ENCODE peak calls at places on chromosomes 1 and 21, in seven cellular contexts. T is HCT116; N is Peyer's patch; B is AG04450; C is brain microvascular endothelial cell; O is CD4-positive, alpha-beta T cell; X is sigmoid colon. Z is an unnamed sample.

GRCh38 chr1:107076846-107077245 is 20.4 kb downstream of the PRMT6 start:
- DNase-seq in T (peak; percentile 26), N (no peak), B (peak; percentile 23), C (no peak), O (no peak), X (no peak), Z (no peak)

GRCh38 chr21:39556176-39556575 is 56.6 kb upstream of the B3GALT5 start:
- DNase-seq in T (no peak), N (no peak), B (no peak), C (no peak), O (no peak), X (no peak), Z (no peak)

GRCh38 chr1:224906340-224906739 is 23.1 kb upstream of the DNAH14 start:
- DNase-seq in T (no peak), N (no peak), B (no peak), C (no peak), O (no peak), X (no peak), Z (no peak)

GRCh38 chr1:2356911-2357845 is 34.2 kb downstream of the MORN1 start:
- DNase-seq in T (no peak), N (no peak), B (no peak), C (no peak), O (no peak), X (peak; percentile 50), Z (no peak)

GRCh38 chr1:201371841-201372240 is 5.6 kb downstream of the TNNT2 start:
- DNase-seq in T (no peak), N (no peak), B (no peak), C (no peak), O (no peak), X (no peak), Z (no peak)

GRCh38 chr1:15935056-15935950 is 40.6 kb downstream of the ZBTB17 start:
- DNase-seq in T (no peak), N (no peak), B (no peak), C (no peak), O (no peak), X (no peak), Z (peak; percentile 20)

GRCh38 chr21:17359781-17360180 is 153.1 kb upstream of the CXADR start:
- DNase-seq in T (no peak), N (no peak), B (no peak), C (no peak), O (no peak), X (no peak), Z (no peak)

GRCh38 chr1:69662321-69662720 is 94.6 kb downstream of the LRRC7 start:
- DNase-seq in T (no peak), N (no peak), B (no peak), C (no peak), O (no peak), X (no peak), Z (no peak)

GRCh38 chr1:2431095-2431494 is 18.7 kb upstream of the PEX10 start:
- DNase-seq in T (no peak), N (no peak), B (no peak), C (no peak), O (no peak), X (no peak), Z (no peak)

GRCh38 chr1:47942238-47942629 is 55.0 kb downstream of the TRABD2B start:
- DNase-seq in T (no peak), N (no peak), B (no peak), C (no peak), O (no peak), X (no peak), Z (no peak)

GRCh38 chr1:109783436-109783835 is 19.7 kb upstream of the EPS8L3 start:
- DNase-seq in T (peak; percentile 51), N (peak; percentile 48), B (no peak), C (peak; percentile 48), O (no peak), X (peak; percentile 62), Z (peak; percentile 67)

GRCh38 chr1:116265931-116266863 is 106.8 kb upstream of the ATP1A1 start:
- DNase-seq in T (no peak), N (no peak), B (no peak), C (no peak), O (no peak), X (no peak), Z (no peak)

GRCh38 chr1:155082941-155083541 is 4.4 kb downstream of the EFNA3 start:
- DNase-seq in T (no peak), N (peak; percentile 72), B (no peak), C (no peak), O (no peak), X (peak; percentile 62), Z (no peak)

GRCh38 chr1:31618916-31619846 is 1.7 kb downstream of the HCRTR1 start:
- DNase-seq in T (no peak), N (no peak), B (no peak), C (no peak), O (no peak), X (no peak), Z (no peak)

GRCh38 chr1:231584117-231584516 is 42.5 kb upstream of the DISC1 start:
- DNase-seq in T (peak; percentile 33), N (no peak), B (no peak), C (peak; percentile 85), O (no peak), X (no peak), Z (no peak)

GRCh38 chr1:9280015-9280860 is 12.5 kb upstream of the SPSB1 start:
- DNase-seq in T (peak; percentile 67), N (peak; percentile 66), B (no peak), C (peak; percentile 92), O (peak; percentile 7), X (peak; percentile 82), Z (peak; percentile 55)

GRCh38 chr1:108512239-108513071 is 47.4 kb upstream of the EEIG2 start:
- DNase-seq in T (peak; percentile 15), N (no peak), B (peak; percentile 7), C (no peak), O (no peak), X (no peak), Z (no peak)

GRCh38 chr1:62672029-62672428 is 16.2 kb downstream of the DOCK7 start:
- DNase-seq in T (no peak), N (no peak), B (no peak), C (no peak), O (no peak), X (no peak), Z (no peak)

GRCh38 chr21:27423073-27423472 is 456.2 kb upstream of the ADAMTS5 start:
- DNase-seq in T (no peak), N (no peak), B (peak; percentile 88), C (peak; percentile 96), O (no peak), X (peak; percentile 80), Z (peak; percentile 38)

GRCh38 chr1:240044620-240045019 is 47.1 kb upstream of the FMN2 start:
- DNase-seq in T (no peak), N (no peak), B (no peak), C (no peak), O (no peak), X (no peak), Z (no peak)

GRCh38 chr1:240484804-240485441 is 127.0 kb downstream of the GREM2 start:
- DNase-seq in T (no peak), N (no peak), B (no peak), C (no peak), O (no peak), X (no peak), Z (no peak)

GRCh38 chr1:84541679-84542078 is 32.6 kb downstream of the CTBS start:
- DNase-seq in T (peak; percentile 18), N (no peak), B (no peak), C (no peak), O (no peak), X (no peak), Z (no peak)

GRCh38 chr1:184210048-184210447 is 158.5 kb downstream of the TSEN15 start:
- DNase-seq in T (no peak), N (no peak), B (no peak), C (no peak), O (no peak), X (peak; percentile 68), Z (no peak)

DNA sequence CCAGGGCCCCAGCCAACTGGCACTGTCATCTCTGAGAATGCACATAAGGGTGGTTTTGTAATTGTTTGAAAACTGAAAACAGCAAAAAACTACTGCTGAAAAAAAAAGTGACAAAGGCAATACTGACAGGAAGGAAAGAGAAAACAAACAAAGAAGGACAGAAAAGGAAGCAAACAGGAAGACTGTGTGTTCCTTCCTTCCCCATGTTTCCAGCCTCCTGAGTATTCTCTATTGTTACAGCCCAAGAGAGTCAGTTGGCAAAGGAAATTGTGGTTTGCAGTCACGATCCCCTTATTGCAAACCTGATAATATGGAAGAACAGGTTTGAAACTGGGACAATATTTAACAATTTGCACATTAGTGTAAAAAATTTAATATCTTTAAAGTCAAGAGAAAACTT is 1177.6 kb downstream of the PLA2G4A start:
- DNase-seq in T (no peak), N (no peak), B (no peak), C (no peak), O (no peak), X (no peak), Z (no peak)
- H3K27ac ChIP-seq in T (no peak overlapping the region), N (no peak overlapping the region), B (no peak overlapping the region), C (no peak overlapping the region), O (no peak overlapping the region), X (no peak overlapping the region), Z (no peak overlapping the region)

GRCh38 chr1:153288634-153289275 is 24.0 kb downstream of the PGLYRP3 start:
- DNase-seq in T (peak; percentile 27), N (no peak), B (no peak), C (no peak), O (no peak), X (no peak), Z (no peak)
- TF ChIP-seq CTCF in T (peak; percentile 39), N (peak; percentile 32), B (peak; percentile 45), C (peak; percentile 49), O (peak; percentile 40), X (no peak), Z (peak; percentile 10)

DNA sequence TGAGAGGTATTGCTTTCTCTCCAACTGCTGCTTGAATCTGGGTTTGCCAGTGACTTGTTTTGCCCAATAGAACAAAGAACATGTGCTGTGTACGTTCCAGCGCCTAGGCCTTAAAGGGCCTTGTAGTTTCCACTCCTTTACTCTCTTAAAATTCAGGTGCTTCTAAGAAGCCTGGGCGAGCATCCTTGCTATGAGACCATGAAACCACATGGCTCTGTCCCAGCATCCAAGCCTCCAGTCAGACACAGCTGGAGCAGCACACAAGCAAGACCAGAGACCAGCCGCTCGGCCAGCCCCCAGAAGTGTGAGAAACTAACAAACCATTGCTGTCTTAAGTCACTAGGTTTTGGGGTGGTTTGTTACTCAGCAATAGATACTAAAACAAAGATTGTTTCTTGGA is 15.1 kb downstream of the PLEKHO1 start:
- DNase-seq in T (no peak), N (no peak), B (no peak), C (no peak), O (no peak), X (peak; percentile 78), Z (no peak)
- H3K27ac ChIP-seq in T (no peak overlapping the region), N (peak overlapping the region; percentile 83), B (no peak overlapping the region), C (no peak overlapping the region), O (no peak overlapping the region), X (peak overlapping the region; percentile 100), Z (peak overlapping the region; percentile 91)

GRCh38 chr1:185654952-185655314 is 79.3 kb upstream of the HMCN1 start:
- DNase-seq in T (no peak), N (no peak), B (no peak), C (no peak), O (no peak), X (no peak), Z (no peak)

GRCh38 chr1:185653615-185654014 is 80.6 kb upstream of the HMCN1 start:
- DNase-seq in T (no peak), N (no peak), B (no peak), C (no peak), O (no peak), X (no peak), Z (no peak)

GRCh38 chr1:185654199-185654951 is 79.8 kb upstream of the HMCN1 start:
- DNase-seq in T (no peak), N (no peak), B (peak; percentile 7), C (peak; percentile 70), O (no peak), X (no peak), Z (no peak)

GRCh38 chr1:185650602-185651230 is 83.5 kb upstream of the HMCN1 start:
- DNase-seq in T (no peak), N (no peak), B (no peak), C (no peak), O (no peak), X (no peak), Z (no peak)

GRCh38 chr1:185652348-185652747 is 81.8 kb upstream of the HMCN1 start:
- DNase-seq in T (peak; percentile 22), N (no peak), B (no peak), C (no peak), O (no peak), X (no peak), Z (no peak)
- TF ChIP-seq CTCF in T (peak; percentile 14), N (peak; percentile 20), B (no peak), C (peak; percentile 40), O (peak; percentile 17), X (no peak), Z (no peak)